ENCODE peak calls at places on chromosomes 13 and 19, in eight cellular contexts. Y is dermis blood vessel endothelial cell; T is HCEC 1CT; N is NCI-H146; R is stimulated activated CD4-positive, alpha-beta T cell treated with anti-CD3 and anti-CD28 coated beads, Interleukin-4, amount 100 ng/mL, for 1 hour; A is NCI-H526; L is globus pallidus; U is activated CD4-positive, alpha-beta T cell treated with anti-CD3 and anti-CD28 coated beads, Interleukin-2, amount 50 U/mL, for 24 hours. V is an unnamed sample.

GRCh38 chr19:41304706-41305483 is 5.1 kb upstream of the CCDC97 start:
- DNase-seq in Y (peak; percentile 32), R (no peak), A (no peak), N (no peak), L (no peak), T (no peak), U (no peak), V (no peak)

GRCh38 chr13:113357529-113357928 is 6.4 kb downstream of the GRTP1 start:
- DNase-seq in A (no peak), R (no peak), Y (no peak), L (no peak), U (no peak), T (peak; percentile 83), N (no peak), V (no peak)

GRCh38 chr19:19186742-19187141 is 5.2 kb downstream of the BORCS8 start:
- DNase-seq in R (no peak), Y (no peak), N (no peak), T (no peak), U (no peak), A (no peak), L (no peak), V (no peak)

GRCh38 chr19:43560687-43561086 is 14.6 kb downstream of the XRCC1 start:
- DNase-seq in R (no peak), L (no peak), Y (no peak), U (no peak), N (no peak), T (peak; percentile 36), A (no peak), V (peak; percentile 23)

GRCh38 chr19:17405250-17406038 is at the start of gene BST2:
- DNase-seq in L (peak; percentile 68), A (no peak), T (peak; percentile 31), U (no peak), N (no peak), Y (peak; percentile 68), R (peak; percentile 32), V (no peak)

GRCh38 chr19:5993516-5994406 is 15.8 kb upstream of the RANBP3 start:
- DNase-seq in Y (peak; percentile 55), T (no peak), L (no peak), A (no peak), N (peak; percentile 53), R (no peak), U (no peak), V (no peak)

GRCh38 chr19:7933411-7933810 is 7.5 kb upstream of the CTXN1 start:
- DNase-seq in T (no peak), L (no peak), A (no peak), U (no peak), R (no peak), Y (no peak), N (no peak), V (no peak)

GRCh38 chr19:4597975-4598671 is 38.6 kb upstream of the SEMA6B start:
- DNase-seq in L (no peak), N (peak; percentile 18), T (peak; percentile 36), U (no peak), R (peak; percentile 46), A (peak; percentile 53), Y (peak; percentile 65), V (peak; percentile 69)

GRCh38 chr19:1241417-1242095 is at the start of gene ATP5F1D:
- DNase-seq in R (peak; percentile 93), Y (peak; percentile 96), L (peak; percentile 92), A (peak; percentile 93), N (peak; percentile 90), U (peak; percentile 81), T (peak; percentile 96), V (peak; percentile 97)

GRCh38 chr19:3785464-3785937 is 680 bp downstream of the MATK start:
- DNase-seq in N (peak; percentile 45), R (peak; percentile 44), Y (no peak), T (no peak), L (no peak), A (peak; percentile 36), U (peak; percentile 16), V (peak; percentile 66)

GRCh38 chr19:19120308-19121156 is 17.7 kb downstream of the TMEM161A start:
- DNase-seq in Y (peak; percentile 35), N (no peak), T (peak; percentile 34), L (no peak), R (no peak), U (no peak), A (peak; percentile 37), V (peak; percentile 98)

GRCh38 chr19:56015756-56016155 is 29.2 kb downstream of the NLRP5 start:
- DNase-seq in U (no peak), A (no peak), L (no peak), T (no peak), Y (peak; percentile 7), R (no peak), N (no peak), V (no peak)

GRCh38 chr19:6424190-6424938 is at the start of gene KHSRP:
- DNase-seq in A (peak; percentile 33), U (no peak), T (no peak), N (peak; percentile 13), R (peak; percentile 59), Y (peak; percentile 41), L (peak; percentile 11), V (peak; percentile 59)

GRCh38 chr19:4742717-4743646 is 19.3 kb upstream of the DPP9 start:
- DNase-seq in U (no peak), R (no peak), T (no peak), N (peak; percentile 58), L (no peak), Y (no peak), A (peak; percentile 11), V (peak; percentile 98)

GRCh38 chr19:12265921-12266704 is 28.6 kb downstream of the ZNF44 start:
- DNase-seq in N (no peak), L (no peak), A (no peak), U (no peak), Y (no peak), T (no peak), R (no peak), V (no peak)

GRCh38 chr19:32566246-32566830 is 14.7 kb upstream of the PDCD5 start:
- DNase-seq in A (peak; percentile 39), L (no peak), R (no peak), N (no peak), Y (no peak), T (peak; percentile 10), U (no peak), V (peak; percentile 81)

GRCh38 chr19:33177417-33177976 is 16.6 kb upstream of the LRP3 start:
- DNase-seq in U (no peak), N (peak; percentile 84), L (peak; percentile 82), A (peak; percentile 93), R (no peak), Y (no peak), T (no peak), V (no peak)

GRCh38 chr19:15280915-15281683 is 48.9 kb upstream of the EPHX3 start:
- DNase-seq in U (no peak), Y (peak; percentile 73), R (no peak), A (peak; percentile 37), N (peak; percentile 39), T (peak; percentile 84), L (peak; percentile 78), V (peak; percentile 89)

GRCh38 chr13:93689333-93689732 is 462.7 kb downstream of the GPC6 start:
- DNase-seq in T (peak; percentile 48), N (no peak), Y (no peak), L (no peak), A (no peak), R (no peak), U (no peak), V (no peak)

GRCh38 chr13:98921786-98922185 is 56.1 kb downstream of the DOCK9 start:
- DNase-seq in T (no peak), R (no peak), U (no peak), L (peak; percentile 91), A (no peak), N (no peak), Y (no peak), V (no peak)

GRCh38 chr19:43470288-43470687 is 4.9 kb upstream of the LYPD3 start:
- DNase-seq in U (peak; percentile 6), Y (peak; percentile 14), L (no peak), R (peak; percentile 50), N (no peak), T (peak; percentile 63), A (no peak), V (no peak)

GRCh38 chr13:34867590-34867989 is 74.5 kb upstream of the NBEA start:
- DNase-seq in R (no peak), L (no peak), Y (no peak), A (no peak), U (no peak), N (no peak), T (no peak), V (no peak)

GRCh38 chr13:99033814-99034213 is 56.0 kb upstream of the DOCK9 start:
- DNase-seq in A (peak; percentile 62), N (peak; percentile 54), R (no peak), Y (peak; percentile 67), T (peak; percentile 44), L (peak; percentile 65), U (no peak), V (peak; percentile 75)

GRCh38 chr13:50208826-50209335 is 193.6 kb downstream of the KCNRG start:
- DNase-seq in A (peak; percentile 43), U (no peak), T (peak; percentile 59), R (no peak), L (no peak), Y (peak; percentile 47), N (no peak), V (peak; percentile 77)

GRCh38 chr13:29935309-29935981 is 85.0 kb upstream of the UBL3 start:
- DNase-seq in L (no peak), T (no peak), R (peak; percentile 63), N (no peak), U (peak; percentile 26), Y (no peak), A (no peak), V (peak; percentile 53)

GRCh38 chr13:30857018-30857417 is 49.1 kb upstream of the MEDAG start:
- DNase-seq in Y (no peak), L (no peak), T (no peak), A (no peak), N (no peak), R (no peak), U (no peak), V (no peak)

GRCh38 chr13:98557934-98558630 is 18.8 kb downstream of the STK24 start:
- DNase-seq in N (no peak), Y (no peak), R (no peak), T (peak; percentile 63), A (no peak), L (no peak), U (no peak), V (no peak)

GRCh38 chr13:114167445-114167844 is 11.6 kb upstream of the CFAP97D2 start:
- DNase-seq in A (no peak), T (peak; percentile 22), L (peak; percentile 39), R (no peak), U (no peak), Y (no peak), N (no peak), V (no peak)

GRCh38 chr13:47480121-47480520 is 521.0 kb downstream of the SUCLA2 start:
- DNase-seq in R (no peak), A (no peak), N (no peak), L (no peak), Y (no peak), U (no peak), T (peak; percentile 99), V (no peak)

GRCh38 chr19:8021374-8021773 is 15.9 kb upstream of the ELAVL1 start:
- DNase-seq in R (no peak), U (no peak), T (no peak), L (no peak), A (no peak), Y (no peak), N (no peak), V (no peak)

GRCh38 chr13:79642596-79642995 is 161.6 kb downstream of the NDFIP2 start:
- DNase-seq in T (no peak), L (no peak), Y (no peak), A (no peak), U (no peak), R (no peak), N (peak; percentile 16), V (no peak)

V was measured in NCI-H69.